ENCODE peak calls at places on chromosomes 5 and 9, in five cellular contexts. One of them, this sample, is unnamed.

GRCh38 chr5:134592141-134592746 is 40.4 kb downstream of the SAR1B start:
- DNase-seq in K562: no peak
- DNase-seq in spleen: no peak
- DNase-seq in stomach: peak; percentile 60
- DNase-seq in sigmoid colon: no peak
- DNase-seq in this sample: no peak

GRCh38 chr9:69898714-69899209 is 78.1 kb downstream of the CFAP95 start:
- DNase-seq in spleen: no peak
- DNase-seq in K562: no peak
- DNase-seq in sigmoid colon: no peak
- DNase-seq in stomach: no peak
- DNase-seq in this sample: no peak

GRCh38 chr9:120916573-120916972 is 10.0 kb downstream of the TRAF1 start:
- DNase-seq in stomach: no peak
- DNase-seq in K562: no peak
- DNase-seq in sigmoid colon: peak; percentile 93
- DNase-seq in spleen: no peak
- DNase-seq in this sample: peak; percentile 87

GRCh38 chr5:146345240-146345577 is 6.6 kb downstream of the POU4F3 start:
- DNase-seq in K562: no peak
- DNase-seq in stomach: no peak
- DNase-seq in sigmoid colon: no peak
- DNase-seq in spleen: no peak
- DNase-seq in this sample: no peak

GRCh38 chr9:73871636-73872035 is 625.5 kb upstream of the RORB start:
- DNase-seq in sigmoid colon: no peak
- DNase-seq in stomach: no peak
- DNase-seq in spleen: no peak
- DNase-seq in K562: no peak
- DNase-seq in this sample: no peak

GRCh38 chr9:3756071-3756470 is 230.3 kb upstream of the RFX3 start:
- DNase-seq in spleen: no peak
- DNase-seq in stomach: no peak
- DNase-seq in K562: no peak
- DNase-seq in sigmoid colon: no peak
- DNase-seq in this sample: no peak

GRCh38 chr5:150017606-150018005 is 17.1 kb downstream of the HMGXB3 start:
- DNase-seq in sigmoid colon: no peak
- DNase-seq in spleen: no peak
- DNase-seq in K562: no peak
- DNase-seq in stomach: no peak
- DNase-seq in this sample: no peak

GRCh38 chr9:122099271-122099869 is 6.3 kb upstream of the TTLL11 start:
- DNase-seq in K562: peak; percentile 82
- DNase-seq in spleen: peak; percentile 94
- DNase-seq in sigmoid colon: peak; percentile 92
- DNase-seq in stomach: peak; percentile 92
- DNase-seq in this sample: peak; percentile 71

GRCh38 chr9:573551-574410 is 267.7 kb upstream of the DMRT1 start:
- DNase-seq in spleen: no peak
- DNase-seq in sigmoid colon: no peak
- DNase-seq in K562: no peak
- DNase-seq in stomach: no peak
- DNase-seq in this sample: no peak

DNA sequence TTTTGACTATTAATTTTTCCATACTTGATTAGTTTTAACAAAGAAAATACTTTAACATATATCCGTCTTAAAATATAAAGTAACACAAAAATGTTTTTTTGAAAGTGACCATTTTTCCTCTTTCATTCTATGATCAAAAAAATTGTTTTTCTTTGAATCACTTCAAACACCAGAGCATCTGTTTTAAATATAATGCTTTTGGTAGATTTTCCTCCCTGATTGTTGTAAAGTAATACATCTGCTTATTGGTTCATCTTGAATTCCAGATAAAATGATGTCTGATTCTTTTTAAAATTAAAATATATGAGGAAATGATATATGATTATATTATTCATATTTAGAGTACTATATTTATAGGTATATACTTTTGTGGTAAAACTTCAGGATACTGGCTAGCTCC is 76.2 kb upstream of the LPAR1 start:
- DNase-seq in spleen: no peak
- DNase-seq in K562: no peak
- DNase-seq in sigmoid colon: no peak
- DNase-seq in stomach: no peak
- DNase-seq in this sample: no peak
- TF ChIP-seq POLR2AphosphoS5 in spleen: no peak
- TF ChIP-seq POLR2AphosphoS5 in K562: no peak
- TF ChIP-seq POLR2AphosphoS5 in sigmoid colon: no peak
- TF ChIP-seq POLR2AphosphoS5 in stomach: no peak
- TF ChIP-seq POLR2AphosphoS5 in this sample: no peak

DNA sequence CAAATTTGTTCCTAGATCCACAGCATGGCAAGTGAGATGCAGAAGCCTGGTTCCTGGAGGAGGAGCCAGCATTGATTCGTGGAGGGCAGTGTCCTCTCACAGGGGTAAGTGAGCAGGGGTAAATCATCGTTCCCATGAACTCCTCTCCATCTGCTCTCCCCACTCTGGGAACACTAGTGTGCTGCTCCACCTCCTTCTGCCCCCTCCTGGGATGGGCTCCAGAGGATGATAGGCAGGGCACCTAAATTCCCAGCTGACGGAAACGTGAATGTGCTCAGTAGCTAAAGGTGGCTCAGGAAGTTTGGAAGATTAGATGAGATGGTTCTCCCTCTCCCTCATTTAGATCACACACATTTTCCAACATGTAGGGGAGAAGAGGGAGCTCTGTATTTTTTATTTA is 76.6 kb downstream of the PDE4D start:
- DNase-seq in spleen: no peak
- DNase-seq in K562: no peak
- DNase-seq in stomach: no peak
- DNase-seq in sigmoid colon: no peak
- DNase-seq in this sample: no peak
- TF ChIP-seq POLR2A in spleen: no peak
- TF ChIP-seq POLR2A in K562: no peak
- TF ChIP-seq POLR2A in stomach: no peak
- TF ChIP-seq POLR2A in sigmoid colon: no peak
- TF ChIP-seq POLR2A in this sample: no peak

GRCh38 chr5:14445581-14446290 is 135.9 kb upstream of the OTULINL start:
- DNase-seq in K562: no peak
- DNase-seq in stomach: no peak
- DNase-seq in spleen: no peak
- DNase-seq in sigmoid colon: peak; percentile 77
- DNase-seq in this sample: no peak
- H3K27ac ChIP-seq in K562: no peak overlapping the region
- H3K27ac ChIP-seq in stomach: peak overlapping the region; percentile 49
- H3K27ac ChIP-seq in spleen: peak overlapping the region; percentile 29
- H3K27ac ChIP-seq in sigmoid colon: peak overlapping the region; percentile 72
- H3K27ac ChIP-seq in this sample: peak overlapping the region; percentile 33

GRCh38 chr5:160923927-160924705 is 72.1 kb upstream of the ATP10B start:
- DNase-seq in stomach: peak; percentile 95
- DNase-seq in K562: no peak
- DNase-seq in spleen: no peak
- DNase-seq in sigmoid colon: no peak
- DNase-seq in this sample: peak; percentile 84
- TF ChIP-seq POLR2AphosphoS5 in stomach: peak; percentile 91
- TF ChIP-seq POLR2AphosphoS5 in K562: no peak
- TF ChIP-seq POLR2AphosphoS5 in spleen: no peak
- TF ChIP-seq POLR2AphosphoS5 in sigmoid colon: no peak
- TF ChIP-seq POLR2AphosphoS5 in this sample: peak; percentile 92

DNA sequence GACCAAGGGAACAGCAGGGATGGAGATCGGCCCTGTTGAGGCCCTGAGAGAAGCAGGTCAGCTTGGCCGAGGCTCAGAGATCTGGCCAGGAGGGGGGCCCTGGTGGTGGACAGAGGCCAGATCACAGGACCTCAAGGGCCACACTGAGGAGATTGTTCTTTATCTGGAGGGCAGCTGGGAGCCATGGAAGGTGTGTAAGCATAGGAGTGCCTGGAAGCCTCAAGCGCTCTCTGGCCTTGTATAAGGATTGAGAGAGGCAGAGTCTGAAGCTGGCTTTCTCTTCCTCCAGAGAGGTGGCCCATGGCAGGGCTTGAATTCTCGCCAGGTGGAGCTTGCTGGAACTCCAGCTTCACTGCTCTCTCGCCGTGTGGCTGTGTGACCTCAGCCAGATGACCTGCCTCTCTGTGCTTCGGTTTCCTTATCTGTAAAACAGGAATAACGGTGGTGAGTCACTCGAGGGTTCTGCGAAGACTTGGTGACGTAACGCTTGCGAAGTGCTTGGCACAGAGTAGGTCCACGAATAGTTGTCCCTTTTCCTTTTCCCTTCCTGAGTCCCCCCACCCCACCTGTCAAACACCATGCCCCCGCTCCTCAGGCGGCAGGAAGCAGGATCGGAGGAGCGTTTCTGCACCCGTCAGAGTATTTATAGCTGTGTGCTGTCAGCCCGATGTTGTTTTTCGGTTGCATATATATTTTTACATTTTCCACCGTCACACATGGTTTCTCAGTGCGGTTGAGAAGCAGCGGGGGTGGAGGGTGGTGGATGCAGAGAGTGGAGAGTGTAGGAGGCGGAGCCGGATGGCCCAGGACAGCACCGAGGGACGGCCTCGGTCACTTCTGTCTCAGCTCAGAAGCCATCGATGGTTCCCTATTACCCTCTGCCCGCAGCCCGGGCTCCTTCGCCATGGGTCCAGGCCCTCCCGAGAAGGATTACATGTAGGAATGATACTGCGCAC is 17.0 kb upstream of the CRB2 start:
- DNase-seq in stomach: peak; percentile 35
- DNase-seq in sigmoid colon: no peak
- DNase-seq in K562: peak; percentile 69
- DNase-seq in spleen: peak; percentile 91
- DNase-seq in this sample: no peak
- TF ChIP-seq POLR2A in stomach: no peak
- TF ChIP-seq POLR2A in sigmoid colon: no peak
- TF ChIP-seq POLR2A in K562: peak; percentile 75
- TF ChIP-seq POLR2A in spleen: no peak
- TF ChIP-seq POLR2A in this sample: no peak

GRCh38 chr9:97850746-97851449 is 2.1 kb upstream of the FOXE1 start:
- DNase-seq in sigmoid colon: no peak
- DNase-seq in stomach: no peak
- DNase-seq in K562: no peak
- DNase-seq in spleen: no peak
- DNase-seq in this sample: no peak
- H3K27ac ChIP-seq in sigmoid colon: no peak overlapping the region
- H3K27ac ChIP-seq in stomach: no peak overlapping the region
- H3K27ac ChIP-seq in K562: no peak overlapping the region
- H3K27ac ChIP-seq in spleen: no peak overlapping the region
- H3K27ac ChIP-seq in this sample: no peak overlapping the region

GRCh38 chr5:163354685-163355084 is 82.7 kb upstream of the CCNG1 start:
- DNase-seq in sigmoid colon: no peak
- DNase-seq in spleen: no peak
- DNase-seq in K562: no peak
- DNase-seq in stomach: no peak
- DNase-seq in this sample: no peak

GRCh38 chr5:163357636-163358035 is 79.8 kb upstream of the CCNG1 start:
- DNase-seq in spleen: no peak
- DNase-seq in K562: no peak
- DNase-seq in stomach: no peak
- DNase-seq in sigmoid colon: no peak
- DNase-seq in this sample: no peak

GRCh38 chr5:163347671-163348070 is 89.7 kb upstream of the CCNG1 start:
- DNase-seq in sigmoid colon: no peak
- DNase-seq in K562: peak; percentile 64
- DNase-seq in spleen: no peak
- DNase-seq in stomach: peak; percentile 53
- DNase-seq in this sample: peak; percentile 6

GRCh38 chr5:163350083-163350482 is 87.3 kb upstream of the CCNG1 start:
- DNase-seq in K562: peak; percentile 13
- DNase-seq in stomach: no peak
- DNase-seq in sigmoid colon: no peak
- DNase-seq in spleen: no peak
- DNase-seq in this sample: no peak

GRCh38 chr5:163352531-163352930 is 84.9 kb upstream of the CCNG1 start:
- DNase-seq in spleen: no peak
- DNase-seq in sigmoid colon: no peak
- DNase-seq in K562: no peak
- DNase-seq in stomach: no peak
- DNase-seq in this sample: no peak
- TF ChIP-seq POLR2AphosphoS5 in spleen: no peak
- TF ChIP-seq POLR2AphosphoS5 in sigmoid colon: no peak
- TF ChIP-seq POLR2AphosphoS5 in K562: no peak
- TF ChIP-seq POLR2AphosphoS5 in stomach: no peak
- TF ChIP-seq POLR2AphosphoS5 in this sample: no peak

This sample was measured in prostate gland.